ENCODE peak calls at places on chromosomes 2 and 18, in four cellular contexts. One of them, this sample, is unnamed.

GRCh38 chr18:26656401-26656943 is 108.1 kb upstream of the KCTD1 start:
- DNase-seq in DMS153: no peak
- DNase-seq in GM04504: no peak
- DNase-seq in prostate gland: no peak
- DNase-seq in this sample: peak; percentile 32

GRCh38 chr2:8489751-8490150 is 192.1 kb upstream of the ID2 start:
- DNase-seq in DMS153: no peak
- DNase-seq in GM04504: no peak
- DNase-seq in prostate gland: no peak
- DNase-seq in this sample: no peak

GRCh38 chr18:54229660-54230059 is 5.2 kb upstream of the MBD2 start:
- DNase-seq in DMS153: no peak
- DNase-seq in GM04504: no peak
- DNase-seq in prostate gland: no peak
- DNase-seq in this sample: no peak

GRCh38 chr18:26536032-26536431 is 12.3 kb downstream of the KCTD1 start:
- DNase-seq in DMS153: no peak
- DNase-seq in GM04504: no peak
- DNase-seq in prostate gland: no peak
- DNase-seq in this sample: no peak

GRCh38 chr2:134185639-134186038 is 68.2 kb upstream of the MGAT5 start:
- DNase-seq in DMS153: no peak
- DNase-seq in GM04504: no peak
- DNase-seq in prostate gland: no peak
- DNase-seq in this sample: no peak

GRCh38 chr2:73085691-73086090 is 14.2 kb upstream of the SFXN5 start:
- DNase-seq in DMS153: peak; percentile 15
- DNase-seq in GM04504: no peak
- DNase-seq in prostate gland: peak; percentile 78
- DNase-seq in this sample: peak; percentile 82

GRCh38 chr2:57180042-57180567 is 866.5 kb upstream of the VRK2 start:
- DNase-seq in DMS153: no peak
- DNase-seq in GM04504: peak; percentile 36
- DNase-seq in prostate gland: no peak
- DNase-seq in this sample: no peak

GRCh38 chr2:230308402-230309000 is 18.5 kb upstream of the SP140L start:
- DNase-seq in DMS153: no peak
- DNase-seq in GM04504: no peak
- DNase-seq in prostate gland: no peak
- DNase-seq in this sample: no peak

This sample was measured in GM12891.